ENCODE peak calls at places on chromosomes 11 and 22, in nine cellular contexts. G is H9; S is fibroblast of the aortic adventitia; U is cardiac fibroblast; Q is SK-N-SH; P is lung; N is right atrium auricular region; F is PC-3; O is CD4-positive, alpha-beta T cell. T is an unnamed sample.

GRCh38 chr11:94127632-94128031 is 1.0 kb upstream of the PANX1 start:
- DNase-seq in G (no peak), S (no peak), U (no peak), Q (no peak), P (no peak), N (no peak), F (no peak), O (no peak), T (no peak)

GRCh38 chr11:35478411-35479139 is 46.8 kb downstream of the PAMR1 start:
- DNase-seq in G (no peak), S (peak; percentile 12), U (no peak), Q (no peak), P (no peak), N (no peak), F (no peak), O (no peak), T (no peak)

GRCh38 chr11:47267858-47268257 is 2.1 kb upstream of the MADD start:
- DNase-seq in G (no peak), S (no peak), U (no peak), Q (no peak), P (no peak), N (no peak), F (no peak), O (no peak), T (no peak)

GRCh38 chr22:42799462-42800405 is 57.3 kb downstream of the ARFGAP3 start:
- DNase-seq in G (peak; percentile 72), S (no peak), U (peak; percentile 12), Q (no peak), P (no peak), N (no peak), F (no peak), O (no peak), T (no peak)

GRCh38 chr11:72079776-72080325 is 491 bp downstream of the NUMA1 start:
- DNase-seq in G (no peak), S (peak; percentile 17), U (no peak), Q (peak; percentile 80), P (no peak), N (no peak), F (no peak), O (peak; percentile 19), T (no peak)

GRCh38 chr22:25797891-25798290 is 55.9 kb downstream of the MYO18B start:
- DNase-seq in G (no peak), S (no peak), U (no peak), Q (no peak), P (no peak), N (no peak), F (no peak), O (no peak), T (no peak)

GRCh38 chr11:126514061-126514713 is 158.7 kb downstream of the ST3GAL4 start:
- DNase-seq in G (no peak), S (no peak), U (peak; percentile 6), Q (peak; percentile 73), P (no peak), N (no peak), F (no peak), O (no peak), T (peak; percentile 49)

GRCh38 chr11:94597896-94598295 is 30.7 kb downstream of the PIWIL4 start:
- DNase-seq in G (no peak), S (peak; percentile 50), U (peak; percentile 36), Q (no peak), P (no peak), N (no peak), F (peak; percentile 29), O (no peak), T (no peak)

GRCh38 chr11:99199336-99199735 is 178.6 kb downstream of the CNTN5 start:
- DNase-seq in G (no peak), S (no peak), U (peak; percentile 14), Q (no peak), P (no peak), N (no peak), F (no peak), O (no peak), T (no peak)

GRCh38 chr11:70650075-70650909 is 252.0 kb downstream of the CTTN start:
- DNase-seq in G (peak; percentile 83), S (peak; percentile 65), U (peak; percentile 62), Q (no peak), P (peak; percentile 45), N (no peak), F (peak; percentile 90), O (no peak), T (no peak)

GRCh38 chr11:1437500-1437899 is 47.8 kb downstream of the BRSK2 start:
- DNase-seq in G (no peak), S (peak; percentile 81), U (peak; percentile 28), Q (peak; percentile 81), P (no peak), N (no peak), F (no peak), O (no peak), T (no peak)

GRCh38 chr11:74248469-74248868 is 63.0 kb downstream of the P4HA3 start:
- DNase-seq in G (no peak), S (no peak), U (no peak), Q (no peak), P (no peak), N (no peak), F (no peak), O (no peak), T (no peak)

DNA sequence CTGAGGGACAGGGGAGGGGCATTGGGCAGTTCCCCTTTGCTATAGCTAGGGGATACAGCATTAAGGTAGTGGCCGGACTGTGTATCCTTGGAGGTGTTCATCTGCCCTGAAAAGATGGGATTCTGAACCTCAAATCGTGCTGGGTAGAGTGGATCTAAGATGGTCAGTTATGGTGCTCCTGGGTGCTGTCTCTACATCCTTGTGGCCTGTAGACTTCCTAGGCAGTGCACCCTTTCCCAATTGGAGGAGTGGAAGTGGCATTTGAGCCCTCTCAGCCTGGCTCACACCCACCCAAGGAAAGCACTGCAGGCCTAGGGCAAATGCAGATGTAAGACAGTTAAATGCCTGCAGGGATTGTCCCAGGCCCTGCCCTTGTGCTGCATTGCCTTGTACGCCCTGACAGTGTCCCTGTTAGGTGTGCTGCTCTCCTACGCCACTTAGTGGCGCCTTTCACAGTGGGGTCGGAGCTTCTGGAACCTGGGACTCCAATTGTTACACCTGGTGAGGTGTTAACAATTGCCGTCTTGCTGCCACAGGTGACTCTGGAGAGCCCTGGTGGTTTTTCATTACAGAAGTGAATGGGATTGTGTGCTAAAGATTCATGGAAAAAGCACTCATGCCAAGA is 35.0 kb downstream of the PPFIBP2 start:
- DNase-seq in G (peak; percentile 89), S (no peak), U (no peak), Q (no peak), P (no peak), N (no peak), F (peak; percentile 52), O (no peak), T (no peak)
- TF ChIP-seq CTCF in G (peak; percentile 86), S (no peak), U (no peak), Q (peak; percentile 14), P (no peak), N (peak; percentile 37), F (peak; percentile 62), O (peak; percentile 57), T (no peak)

DNA sequence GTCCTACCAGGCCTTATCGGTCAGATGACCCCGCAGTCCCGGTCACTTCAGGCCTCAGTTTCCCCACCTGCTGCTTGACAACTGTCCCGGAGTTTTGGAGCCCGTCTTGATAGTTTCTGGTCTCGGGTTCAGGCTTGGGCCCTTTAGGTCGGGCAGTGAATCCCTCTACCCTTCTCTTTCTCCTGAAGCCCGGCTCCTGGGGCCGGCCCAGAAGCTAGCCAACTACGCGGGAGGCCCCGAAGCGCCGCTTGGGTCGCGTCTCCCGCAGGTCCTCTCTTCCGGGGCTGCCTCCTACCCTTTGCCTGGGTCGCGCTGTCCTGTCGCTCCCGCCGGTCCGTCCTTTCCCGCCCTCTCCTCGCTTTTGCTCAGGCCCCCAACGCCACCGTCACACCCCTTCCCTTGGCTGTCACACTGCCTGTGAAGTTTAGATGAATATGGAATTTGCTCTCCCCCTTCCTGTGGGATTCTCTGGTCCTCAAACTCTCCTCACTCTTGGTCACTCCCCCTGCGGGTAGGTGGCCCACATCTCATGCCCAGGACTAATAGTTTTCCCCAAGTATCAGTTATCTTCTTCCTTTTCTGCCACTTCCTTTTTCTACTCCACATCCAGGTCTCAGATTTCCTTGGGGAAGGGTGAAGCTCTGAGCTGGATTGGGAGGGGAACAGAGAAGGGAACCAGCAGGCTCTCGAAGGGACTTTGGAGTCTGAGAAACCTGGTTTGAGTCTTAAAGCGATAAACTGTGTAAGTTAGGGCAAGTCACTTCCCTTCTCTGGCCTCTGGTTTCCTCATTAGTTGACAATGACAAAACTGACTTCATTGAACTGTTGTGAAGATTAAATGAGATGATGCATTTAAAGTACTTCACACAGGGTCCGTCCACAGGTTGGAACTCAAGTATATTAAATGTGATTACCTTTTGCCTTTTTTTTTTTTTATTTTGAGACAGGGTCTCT is 791 bp downstream of the RAB1B start:
- DNase-seq in G (peak; percentile 65), S (peak; percentile 41), U (peak; percentile 34), Q (peak; percentile 58), P (no peak), N (no peak), F (peak; percentile 53), O (no peak), T (no peak)
- TF ChIP-seq CTCF in G (peak; percentile 55), S (peak; percentile 50), U (peak; percentile 34), Q (peak; percentile 34), P (no peak), N (peak; percentile 10), F (peak; percentile 46), O (no peak), T (peak; percentile 64)

GRCh38 chr11:64161037-64161436 is 4.9 kb downstream of the MACROD1 start:
- DNase-seq in G (no peak), S (no peak), U (no peak), Q (no peak), P (no peak), N (no peak), F (no peak), O (no peak), T (no peak)

GRCh38 chr11:64163951-64164350 is 2.0 kb downstream of the MACROD1 start:
- DNase-seq in G (no peak), S (no peak), U (no peak), Q (no peak), P (no peak), N (no peak), F (no peak), O (no peak), T (no peak)

GRCh38 chr11:64165842-64166635 is at the start of gene MACROD1:
- DNase-seq in G (peak; percentile 93), S (peak; percentile 68), U (peak; percentile 78), Q (peak; percentile 96), P (peak; percentile 88), N (peak; percentile 89), F (peak; percentile 96), O (peak; percentile 61), T (peak; percentile 96)

GRCh38 chr11:64164392-64165312 is 1.3 kb downstream of the MACROD1 start:
- DNase-seq in G (peak; percentile 57), S (no peak), U (no peak), Q (no peak), P (no peak), N (no peak), F (peak; percentile 61), O (no peak), T (no peak)

DNA sequence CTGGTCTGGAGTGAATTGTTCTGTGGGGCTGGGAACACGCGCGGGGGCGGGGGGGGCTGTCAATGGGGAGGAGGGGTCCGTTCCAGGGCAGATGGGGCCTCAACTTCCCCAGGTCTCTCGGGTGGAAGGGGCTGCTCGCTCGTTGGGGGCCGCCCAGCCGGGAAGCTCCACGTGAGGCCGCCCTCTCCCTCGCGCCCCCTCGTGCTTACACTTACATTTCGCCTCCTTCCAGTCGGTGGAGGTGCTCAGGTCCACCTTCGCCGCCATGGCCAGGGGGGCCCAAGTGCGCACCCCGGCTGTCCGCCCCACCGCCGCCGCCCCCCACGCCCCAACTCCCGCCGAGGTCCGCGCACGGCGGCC is 451 bp downstream of the MACROD1 start:
- DNase-seq in G (no peak), S (no peak), U (no peak), Q (no peak), P (no peak), N (no peak), F (peak; percentile 18), O (no peak), T (no peak)
- TF ChIP-seq CTCF in G (no peak), S (no peak), U (no peak), Q (peak; percentile 21), P (no peak), N (no peak), F (no peak), O (no peak), T (peak; percentile 58)

GRCh38 chr11:116736763-116737162 is 36.0 kb downstream of the BUD13 start:
- DNase-seq in G (no peak), S (no peak), U (no peak), Q (no peak), P (no peak), N (no peak), F (peak; percentile 51), O (no peak), T (no peak)
- TF ChIP-seq CTCF in G (peak; percentile 43), S (no peak), U (no peak), Q (no peak), P (no peak), N (no peak), F (peak; percentile 53), O (no peak), T (no peak)